ENCODE peak calls at places on chromosomes 13 and 19, in seven cellular contexts. One of them, this sample, is unnamed.

GRCh38 chr13:109985871-109986270 is 199.5 kb upstream of the IRS2 start:
- DNase-seq in NCI-H774: no peak
- DNase-seq in amygdala: no peak
- DNase-seq in EH: peak; percentile 46
- DNase-seq in cardiac fibroblast: no peak
- DNase-seq in hypothalamus: no peak
- DNase-seq in left ventricle myocardium superior: no peak
- DNase-seq in this sample: no peak

GRCh38 chr19:48152552-48152951 is 17.6 kb downstream of the LIG1 start:
- DNase-seq in NCI-H774: peak; percentile 10
- DNase-seq in amygdala: peak; percentile 43
- DNase-seq in EH: peak; percentile 68
- DNase-seq in cardiac fibroblast: peak; percentile 69
- DNase-seq in hypothalamus: peak; percentile 13
- DNase-seq in left ventricle myocardium superior: peak; percentile 59
- DNase-seq in this sample: peak; percentile 84

GRCh38 chr13:31045621-31046081 is 113.2 kb downstream of the TEX26 start:
- DNase-seq in NCI-H774: no peak
- DNase-seq in amygdala: no peak
- DNase-seq in EH: peak; percentile 96
- DNase-seq in cardiac fibroblast: peak; percentile 95
- DNase-seq in hypothalamus: no peak
- DNase-seq in left ventricle myocardium superior: no peak
- DNase-seq in this sample: no peak

GRCh38 chr19:6590458-6591319 is at the start of gene CD70:
- DNase-seq in NCI-H774: no peak
- DNase-seq in amygdala: no peak
- DNase-seq in EH: no peak
- DNase-seq in cardiac fibroblast: no peak
- DNase-seq in hypothalamus: no peak
- DNase-seq in left ventricle myocardium superior: no peak
- DNase-seq in this sample: peak; percentile 89

GRCh38 chr19:36210497-36210896 is 4.0 kb downstream of the ZNF565 start:
- DNase-seq in NCI-H774: no peak
- DNase-seq in amygdala: no peak
- DNase-seq in EH: no peak
- DNase-seq in cardiac fibroblast: peak; percentile 5
- DNase-seq in hypothalamus: no peak
- DNase-seq in left ventricle myocardium superior: no peak
- DNase-seq in this sample: no peak

GRCh38 chr19:4061683-4062575 is 4.8 kb downstream of the ZBTB7A start:
- DNase-seq in NCI-H774: peak; percentile 78
- DNase-seq in amygdala: no peak
- DNase-seq in EH: no peak
- DNase-seq in cardiac fibroblast: no peak
- DNase-seq in hypothalamus: no peak
- DNase-seq in left ventricle myocardium superior: no peak
- DNase-seq in this sample: no peak

GRCh38 chr19:45099465-45100201 is 6.7 kb downstream of the PPP1R37 start:
- DNase-seq in NCI-H774: no peak
- DNase-seq in amygdala: no peak
- DNase-seq in EH: peak; percentile 18
- DNase-seq in cardiac fibroblast: no peak
- DNase-seq in hypothalamus: peak; percentile 16
- DNase-seq in left ventricle myocardium superior: no peak
- DNase-seq in this sample: no peak

GRCh38 chr19:14116918-14117578 is 514 bp downstream of the PRKACA start:
- DNase-seq in NCI-H774: no peak
- DNase-seq in amygdala: peak; percentile 49
- DNase-seq in EH: no peak
- DNase-seq in cardiac fibroblast: no peak
- DNase-seq in hypothalamus: no peak
- DNase-seq in left ventricle myocardium superior: peak; percentile 65
- DNase-seq in this sample: no peak

GRCh38 chr19:15452111-15453047 is 2.6 kb upstream of the WIZ start:
- DNase-seq in NCI-H774: peak; percentile 77
- DNase-seq in amygdala: peak; percentile 7
- DNase-seq in EH: peak; percentile 85
- DNase-seq in cardiac fibroblast: peak; percentile 89
- DNase-seq in hypothalamus: peak; percentile 58
- DNase-seq in left ventricle myocardium superior: peak; percentile 94
- DNase-seq in this sample: peak; percentile 81

GRCh38 chr13:99353836-99354235 is 46.6 kb upstream of the GPR183 start:
- DNase-seq in NCI-H774: no peak
- DNase-seq in amygdala: no peak
- DNase-seq in EH: peak; percentile 74
- DNase-seq in cardiac fibroblast: no peak
- DNase-seq in hypothalamus: no peak
- DNase-seq in left ventricle myocardium superior: no peak
- DNase-seq in this sample: no peak

GRCh38 chr19:3253270-3253669 is 28.8 kb downstream of the CELF5 start:
- DNase-seq in NCI-H774: no peak
- DNase-seq in amygdala: no peak
- DNase-seq in EH: no peak
- DNase-seq in cardiac fibroblast: no peak
- DNase-seq in hypothalamus: no peak
- DNase-seq in left ventricle myocardium superior: no peak
- DNase-seq in this sample: peak; percentile 43

GRCh38 chr19:18426416-18426767 is 7.2 kb downstream of the SSBP4 start:
- DNase-seq in NCI-H774: no peak
- DNase-seq in amygdala: no peak
- DNase-seq in EH: no peak
- DNase-seq in cardiac fibroblast: no peak
- DNase-seq in hypothalamus: no peak
- DNase-seq in left ventricle myocardium superior: no peak
- DNase-seq in this sample: no peak

GRCh38 chr19:45428385-45429231 is 4.9 kb upstream of the ERCC1 start:
- DNase-seq in NCI-H774: no peak
- DNase-seq in amygdala: no peak
- DNase-seq in EH: peak; percentile 84
- DNase-seq in cardiac fibroblast: peak; percentile 59
- DNase-seq in hypothalamus: no peak
- DNase-seq in left ventricle myocardium superior: peak; percentile 86
- DNase-seq in this sample: no peak

GRCh38 chr19:3082331-3082730 is 11.8 kb upstream of the GNA11 start:
- DNase-seq in NCI-H774: no peak
- DNase-seq in amygdala: no peak
- DNase-seq in EH: no peak
- DNase-seq in cardiac fibroblast: no peak
- DNase-seq in hypothalamus: no peak
- DNase-seq in left ventricle myocardium superior: no peak
- DNase-seq in this sample: no peak

This sample was measured in NAMALWA.